ENCODE peak calls at places on chromosomes 13 and 19, in six cellular contexts. One of them, this sample, is unnamed.

GRCh38 chr19:10929402-10929794 is 787 bp downstream of the TIMM29 start:
- DNase-seq in dorsolateral prefrontal cortex: no peak
- DNase-seq in AG09319: no peak
- DNase-seq in cardiac muscle cell: no peak
- DNase-seq in ovary: no peak
- DNase-seq in transverse colon: no peak
- DNase-seq in this sample: no peak

GRCh38 chr13:114288157-114288591 is 6.8 kb downstream of the UPF3A start:
- DNase-seq in dorsolateral prefrontal cortex: no peak
- DNase-seq in AG09319: no peak
- DNase-seq in cardiac muscle cell: no peak
- DNase-seq in ovary: no peak
- DNase-seq in transverse colon: no peak
- DNase-seq in this sample: no peak

GRCh38 chr13:33169273-33169980 is 116.1 kb downstream of the STARD13 start:
- DNase-seq in dorsolateral prefrontal cortex: no peak
- DNase-seq in AG09319: no peak
- DNase-seq in cardiac muscle cell: no peak
- DNase-seq in ovary: no peak
- DNase-seq in transverse colon: no peak
- DNase-seq in this sample: no peak

GRCh38 chr13:44867825-44868224 is 121.4 kb downstream of the NUFIP1 start:
- DNase-seq in dorsolateral prefrontal cortex: no peak
- DNase-seq in AG09319: no peak
- DNase-seq in cardiac muscle cell: no peak
- DNase-seq in ovary: peak
- DNase-seq in transverse colon: no peak
- DNase-seq in this sample: no peak

GRCh38 chr13:45496942-45497341 is 32.2 kb downstream of the COG3 start:
- DNase-seq in dorsolateral prefrontal cortex: no peak
- DNase-seq in AG09319: no peak
- DNase-seq in cardiac muscle cell: no peak
- DNase-seq in ovary: no peak
- DNase-seq in transverse colon: no peak
- DNase-seq in this sample: no peak

GRCh38 chr19:35942235-35942634 is 6.1 kb downstream of the LRFN3 start:
- DNase-seq in dorsolateral prefrontal cortex: no peak
- DNase-seq in AG09319: no peak
- DNase-seq in cardiac muscle cell: no peak
- DNase-seq in ovary: no peak
- DNase-seq in transverse colon: no peak
- DNase-seq in this sample: no peak

GRCh38 chr13:100738176-100738855 is 63.7 kb upstream of the TMTC4 start:
- DNase-seq in dorsolateral prefrontal cortex: no peak
- DNase-seq in AG09319: no peak
- DNase-seq in cardiac muscle cell: no peak
- DNase-seq in ovary: no peak
- DNase-seq in transverse colon: no peak
- DNase-seq in this sample: no peak

GRCh38 chr19:5563941-5564612 is 3.7 kb downstream of the TINCR start:
- DNase-seq in dorsolateral prefrontal cortex: no peak
- DNase-seq in AG09319: no peak
- DNase-seq in cardiac muscle cell: no peak
- DNase-seq in ovary: no peak
- DNase-seq in transverse colon: no peak
- DNase-seq in this sample: peak

GRCh38 chr13:77118134-77118533 is 91.2 kb upstream of the FBXL3 start:
- DNase-seq in dorsolateral prefrontal cortex: no peak
- DNase-seq in AG09319: no peak
- DNase-seq in cardiac muscle cell: no peak
- DNase-seq in ovary: no peak
- DNase-seq in transverse colon: no peak
- DNase-seq in this sample: no peak

GRCh38 chr19:39582442-39582841 is 19.9 kb upstream of the LGALS13 start:
- DNase-seq in dorsolateral prefrontal cortex: no peak
- DNase-seq in AG09319: no peak
- DNase-seq in cardiac muscle cell: no peak
- DNase-seq in ovary: no peak
- DNase-seq in transverse colon: no peak
- DNase-seq in this sample: no peak

GRCh38 chr19:14116525-14116917 is 1.0 kb downstream of the PRKACA start:
- DNase-seq in dorsolateral prefrontal cortex: no peak
- DNase-seq in AG09319: no peak
- DNase-seq in cardiac muscle cell: no peak
- DNase-seq in ovary: no peak
- DNase-seq in transverse colon: no peak
- DNase-seq in this sample: no peak

GRCh38 chr13:91381371-91381770 is 17.1 kb upstream of the GPC5 start:
- DNase-seq in dorsolateral prefrontal cortex: peak
- DNase-seq in AG09319: no peak
- DNase-seq in cardiac muscle cell: peak
- DNase-seq in ovary: no peak
- DNase-seq in transverse colon: no peak
- DNase-seq in this sample: no peak

GRCh38 chr13:85148009-85148408 is 651.2 kb downstream of the SLITRK6 start:
- DNase-seq in dorsolateral prefrontal cortex: no peak
- DNase-seq in AG09319: no peak
- DNase-seq in cardiac muscle cell: peak
- DNase-seq in ovary: no peak
- DNase-seq in transverse colon: no peak
- DNase-seq in this sample: no peak

GRCh38 chr19:38904463-38905185 is 4.9 kb downstream of the NFKBIB start:
- DNase-seq in dorsolateral prefrontal cortex: no peak
- DNase-seq in AG09319: no peak
- DNase-seq in cardiac muscle cell: no peak
- DNase-seq in ovary: no peak
- DNase-seq in transverse colon: no peak
- DNase-seq in this sample: no peak

GRCh38 chr13:103772576-103772975 is 706.4 kb upstream of the SLC10A2 start:
- DNase-seq in dorsolateral prefrontal cortex: no peak
- DNase-seq in AG09319: no peak
- DNase-seq in cardiac muscle cell: no peak
- DNase-seq in ovary: no peak
- DNase-seq in transverse colon: no peak
- DNase-seq in this sample: no peak

GRCh38 chr13:113802090-113802531 is 43.1 kb downstream of the TMEM255B start:
- DNase-seq in dorsolateral prefrontal cortex: no peak
- DNase-seq in AG09319: peak
- DNase-seq in cardiac muscle cell: peak
- DNase-seq in ovary: peak
- DNase-seq in transverse colon: no peak
- DNase-seq in this sample: no peak

GRCh38 chr19:50205681-50206138 is 2.3 kb downstream of the MYH14 start:
- DNase-seq in dorsolateral prefrontal cortex: no peak
- DNase-seq in AG09319: no peak
- DNase-seq in cardiac muscle cell: no peak
- DNase-seq in ovary: no peak
- DNase-seq in transverse colon: peak
- DNase-seq in this sample: peak
- TF ChIP-seq CTCF in dorsolateral prefrontal cortex: no peak
- TF ChIP-seq CTCF in AG09319: no peak
- TF ChIP-seq CTCF in cardiac muscle cell: no peak
- TF ChIP-seq CTCF in ovary: no peak
- TF ChIP-seq CTCF in transverse colon: peak
- TF ChIP-seq CTCF in this sample: peak

DNA sequence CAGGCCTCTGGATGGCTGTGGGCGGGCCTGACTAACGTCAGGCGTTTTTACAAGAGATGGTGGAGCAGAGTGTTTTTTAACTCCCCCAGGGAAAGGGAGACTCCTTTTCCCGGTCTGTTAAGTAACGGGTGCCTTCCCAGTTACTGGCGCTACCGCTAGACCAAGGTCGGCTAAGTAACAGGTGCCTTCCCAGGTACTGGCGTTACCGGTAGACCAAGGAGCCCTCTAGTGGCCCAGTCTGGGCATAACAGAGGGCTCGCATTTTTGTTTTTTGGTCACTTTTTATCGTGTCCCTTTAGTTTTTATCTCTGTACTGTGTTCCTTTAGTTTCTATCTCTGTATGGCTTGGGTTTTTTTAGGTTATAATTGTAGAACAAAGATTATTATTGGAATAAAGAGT is 10.0 kb downstream of the ZNF383 start:
- DNase-seq in dorsolateral prefrontal cortex: no peak
- DNase-seq in AG09319: no peak
- DNase-seq in cardiac muscle cell: peak
- DNase-seq in ovary: no peak
- DNase-seq in transverse colon: no peak
- DNase-seq in this sample: no peak
- TF ChIP-seq CTCF in dorsolateral prefrontal cortex: peak
- TF ChIP-seq CTCF in AG09319: peak
- TF ChIP-seq CTCF in cardiac muscle cell: peak
- TF ChIP-seq CTCF in ovary: no peak
- TF ChIP-seq CTCF in transverse colon: no peak
- TF ChIP-seq CTCF in this sample: peak

GRCh38 chr13:41344358-41344757 is 33.3 kb downstream of the NAA16 start:
- DNase-seq in dorsolateral prefrontal cortex: no peak
- DNase-seq in AG09319: no peak
- DNase-seq in cardiac muscle cell: no peak
- DNase-seq in ovary: no peak
- DNase-seq in transverse colon: no peak
- DNase-seq in this sample: no peak

GRCh38 chr13:41345921-41346589 is 35.0 kb downstream of the NAA16 start:
- DNase-seq in dorsolateral prefrontal cortex: no peak
- DNase-seq in AG09319: no peak
- DNase-seq in cardiac muscle cell: no peak
- DNase-seq in ovary: no peak
- DNase-seq in transverse colon: no peak
- DNase-seq in this sample: no peak

DNA sequence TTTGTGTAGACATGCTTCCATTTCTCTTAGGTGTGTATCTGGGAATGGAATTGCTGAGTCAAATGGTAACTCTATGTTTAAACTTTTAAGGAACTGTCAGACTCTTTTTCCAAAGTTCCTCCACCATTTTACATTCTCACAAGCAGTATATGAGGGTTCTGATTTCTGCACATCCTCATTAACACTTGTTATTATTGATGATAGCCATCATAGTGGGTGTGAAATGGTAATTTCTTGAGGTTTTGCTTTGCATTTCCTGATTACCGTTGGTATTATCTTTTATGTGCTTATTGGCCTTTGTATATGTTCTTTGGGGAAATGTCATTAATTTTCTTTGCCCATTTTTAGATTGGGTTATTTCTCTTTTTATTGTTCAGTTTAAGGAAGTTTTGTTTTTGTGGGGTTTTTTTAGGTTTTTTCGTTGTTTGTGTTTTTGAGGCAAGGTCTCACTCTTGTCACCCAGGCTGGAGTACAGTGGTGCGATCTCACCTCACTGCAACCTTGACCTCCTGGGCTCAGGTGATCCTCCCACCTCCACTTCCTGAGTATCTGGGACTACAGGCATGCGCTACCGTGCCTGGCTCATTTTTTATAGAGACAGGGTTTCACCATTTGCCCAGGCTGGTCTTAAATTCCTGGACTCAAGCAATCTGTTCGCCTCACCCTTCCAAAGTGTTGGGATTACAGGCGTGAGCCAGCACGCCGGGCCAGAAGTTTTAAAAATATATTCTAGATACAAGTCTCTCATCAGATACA is 34.3 kb downstream of the NAA16 start:
- DNase-seq in dorsolateral prefrontal cortex: no peak
- DNase-seq in AG09319: no peak
- DNase-seq in cardiac muscle cell: no peak
- DNase-seq in ovary: no peak
- DNase-seq in transverse colon: no peak
- DNase-seq in this sample: no peak
- TF ChIP-seq CTCF in dorsolateral prefrontal cortex: no peak
- TF ChIP-seq CTCF in AG09319: no peak
- TF ChIP-seq CTCF in cardiac muscle cell: no peak
- TF ChIP-seq CTCF in ovary: no peak
- TF ChIP-seq CTCF in transverse colon: no peak
- TF ChIP-seq CTCF in this sample: no peak

DNA sequence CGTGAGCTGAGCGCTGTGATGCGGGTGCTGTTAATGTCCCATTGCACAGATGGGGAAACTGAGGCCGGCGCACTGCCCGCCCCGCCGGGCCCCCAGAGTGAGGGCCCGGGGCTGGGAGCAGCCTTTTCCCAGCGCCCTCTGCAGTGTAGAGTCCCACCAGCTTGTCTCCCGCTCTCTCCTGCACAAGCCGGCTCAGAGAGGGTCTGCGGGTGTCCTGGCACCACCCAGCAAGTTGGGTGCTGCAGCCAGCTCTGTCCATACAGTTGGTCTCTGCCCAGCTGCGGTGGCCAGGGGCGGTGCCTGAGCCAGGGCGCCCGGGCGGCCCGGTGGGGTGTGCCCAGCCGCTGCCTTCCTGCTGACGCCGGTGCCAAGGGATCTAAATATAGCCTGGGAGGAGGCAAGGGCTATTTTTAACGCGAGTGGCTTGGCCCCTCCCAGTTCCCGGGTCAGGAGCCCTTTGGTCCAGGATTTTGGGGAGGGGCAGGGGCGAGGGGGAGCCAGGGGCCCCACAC is 19.3 kb downstream of the GADD45B start:
- DNase-seq in dorsolateral prefrontal cortex: peak
- DNase-seq in AG09319: no peak
- DNase-seq in cardiac muscle cell: peak
- DNase-seq in ovary: peak
- DNase-seq in transverse colon: peak
- DNase-seq in this sample: peak
- TF ChIP-seq CTCF in dorsolateral prefrontal cortex: no peak
- TF ChIP-seq CTCF in AG09319: no peak
- TF ChIP-seq CTCF in cardiac muscle cell: peak
- TF ChIP-seq CTCF in ovary: no peak
- TF ChIP-seq CTCF in transverse colon: no peak
- TF ChIP-seq CTCF in this sample: no peak

DNA sequence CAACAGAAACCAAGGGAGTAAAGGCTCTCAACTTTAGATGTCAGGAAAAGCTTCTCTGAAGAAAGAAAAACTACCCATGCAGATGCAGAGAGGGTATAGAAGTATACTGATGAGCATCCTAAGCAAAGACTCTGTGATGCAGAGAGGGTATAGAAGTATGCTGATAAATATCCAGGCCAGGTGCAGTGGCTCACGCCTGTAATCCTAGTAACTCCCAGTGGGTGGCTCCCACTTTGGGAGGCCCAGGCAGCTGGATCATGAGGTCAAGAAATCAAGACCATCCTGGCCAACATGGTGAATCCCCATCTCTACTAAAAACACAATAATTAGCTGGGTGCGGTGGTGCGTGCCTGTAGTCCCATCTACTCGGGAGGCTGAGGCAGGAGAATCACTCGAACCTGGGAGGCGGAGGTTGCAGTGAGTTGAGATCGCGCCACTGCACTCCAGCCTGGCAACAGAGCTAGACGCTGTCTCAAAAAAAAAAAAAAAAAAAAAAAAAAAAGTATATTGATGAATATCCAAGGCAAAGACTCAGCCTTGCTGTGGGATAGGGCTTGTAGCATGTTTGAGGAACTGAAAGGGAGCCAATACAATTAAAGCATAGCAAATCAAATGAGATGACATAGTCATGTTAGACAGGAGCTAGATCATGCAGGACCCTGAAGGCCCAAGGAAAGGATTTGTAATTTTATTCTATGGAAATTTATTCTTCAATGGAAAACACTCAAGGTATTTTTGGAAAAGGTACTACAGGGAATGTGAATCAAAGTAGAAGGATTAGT is 14.9 kb downstream of the UBL3 start:
- DNase-seq in dorsolateral prefrontal cortex: no peak
- DNase-seq in AG09319: no peak
- DNase-seq in cardiac muscle cell: no peak
- DNase-seq in ovary: no peak
- DNase-seq in transverse colon: no peak
- DNase-seq in this sample: no peak
- TF ChIP-seq CTCF in dorsolateral prefrontal cortex: no peak
- TF ChIP-seq CTCF in AG09319: no peak
- TF ChIP-seq CTCF in cardiac muscle cell: no peak
- TF ChIP-seq CTCF in ovary: no peak
- TF ChIP-seq CTCF in transverse colon: no peak
- TF ChIP-seq CTCF in this sample: no peak